ENCODE peak calls at places on chromosome X, in four cellular contexts. T is CD8-positive, alpha-beta T cell; D is CD4-positive, alpha-beta memory T cell; I is ovary. Y is an unnamed sample.

GRCh38 chrX:87702795-87703194 is 185.2 kb downstream of the KLHL4 start:
- DNase-seq in T (no peak), D (no peak), I (no peak), Y (no peak)

GRCh38 chrX:32408389-32408788 is 803.0 kb downstream of the DMD start:
- DNase-seq in T (no peak), D (peak; percentile 19), I (no peak), Y (no peak)

GRCh38 chrX:86747091-86747490 is 598.8 kb downstream of the DACH2 start:
- DNase-seq in T (no peak), D (no peak), I (no peak), Y (no peak)

GRCh38 chrX:39840141-39841126 is 257.3 kb downstream of the BCOR start:
- DNase-seq in T (no peak), D (no peak), I (no peak), Y (no peak)

GRCh38 chrX:136694491-136695087 is 46.6 kb downstream of the CD40LG start:
- DNase-seq in T (no peak), D (peak; percentile 64), I (no peak), Y (no peak)

GRCh38 chrX:26925088-26925487 is 538.1 kb downstream of the PPP4R3C start:
- DNase-seq in T (no peak), D (no peak), I (no peak), Y (no peak)

GRCh38 chrX:31580726-31581125 is 508.9 kb upstream of the FTHL17 start:
- DNase-seq in T (no peak), D (no peak), I (no peak), Y (no peak)

GRCh38 chrX:85139422-85139821 is 104.2 kb downstream of the SATL1 start:
- DNase-seq in T (no peak), D (no peak), I (no peak), Y (no peak)

GRCh38 chrX:40063555-40063954 is 34.2 kb downstream of the BCOR start:
- DNase-seq in T (no peak), D (no peak), I (no peak), Y (no peak)

GRCh38 chrX:12360389-12360788 is 222.1 kb downstream of the FRMPD4 start:
- DNase-seq in T (no peak), D (no peak), I (no peak), Y (no peak)

GRCh38 chrX:101287402-101287801 is 3.7 kb downstream of the TAF7L start:
- DNase-seq in T (no peak), D (peak; percentile 26), I (no peak), Y (no peak)

GRCh38 chrX:154696328-154697045 is 43.1 kb upstream of the CTAG2 start:
- DNase-seq in T (no peak), D (no peak), I (no peak), Y (no peak)

GRCh38 chrX:15816886-15817285 is 26.6 kb downstream of the ZRSR2 start:
- DNase-seq in T (no peak), D (peak; percentile 61), I (no peak), Y (no peak)

GRCh38 chrX:153973127-153974002 is 811 bp downstream of the TMEM187 start:
- DNase-seq in T (no peak), D (no peak), I (no peak), Y (no peak)

GRCh38 chrX:39475372-39475771 is 622.4 kb downstream of the BCOR start:
- DNase-seq in T (no peak), D (no peak), I (no peak), Y (no peak)

GRCh38 chrX:54452920-54453319 is 12.7 kb downstream of the TSR2 start:
- DNase-seq in T (no peak), D (no peak), I (no peak), Y (no peak)

GRCh38 chrX:153032397-153033118 is 23.7 kb upstream of the PNMA3 start:
- DNase-seq in T (peak; percentile 33), D (peak; percentile 62), I (peak; percentile 83), Y (peak; percentile 72)

GRCh38 chrX:10986616-10987015 is 124.5 kb upstream of the HCCS start:
- DNase-seq in T (no peak), D (no peak), I (no peak), Y (no peak)

GRCh38 chrX:122907375-122907774 is 276.7 kb upstream of the GRIA3 start:
- DNase-seq in T (no peak), D (no peak), I (no peak), Y (no peak)

GRCh38 chrX:154908821-154909220 is 22.7 kb downstream of the F8A1 start:
- DNase-seq in T (no peak), D (no peak), I (no peak), Y (no peak)

GRCh38 chrX:71870337-71871098 is 40.1 kb upstream of the NHSL2 start:
- DNase-seq in T (no peak), D (no peak), I (no peak), Y (no peak)

GRCh38 chrX:134444681-134445080 is 15.3 kb upstream of the HPRT1 start:
- DNase-seq in T (no peak), D (no peak), I (no peak), Y (no peak)

GRCh38 chrX:114028907-114029662 is 554.8 kb upstream of the HTR2C start:
- DNase-seq in T (no peak), D (no peak), I (no peak), Y (no peak)

GRCh38 chrX:139759637-139760036 is 51.7 kb upstream of the MCF2 start:
- DNase-seq in T (no peak), D (no peak), I (no peak), Y (no peak)

GRCh38 chrX:46279214-46279924 is 265.9 kb downstream of the ZNF674 start:
- DNase-seq in T (no peak), D (no peak), I (no peak), Y (no peak)

GRCh38 chrX:46279925-46280313 is 265.3 kb downstream of the ZNF674 start:
- DNase-seq in T (no peak), D (no peak), I (no peak), Y (no peak)

DNA sequence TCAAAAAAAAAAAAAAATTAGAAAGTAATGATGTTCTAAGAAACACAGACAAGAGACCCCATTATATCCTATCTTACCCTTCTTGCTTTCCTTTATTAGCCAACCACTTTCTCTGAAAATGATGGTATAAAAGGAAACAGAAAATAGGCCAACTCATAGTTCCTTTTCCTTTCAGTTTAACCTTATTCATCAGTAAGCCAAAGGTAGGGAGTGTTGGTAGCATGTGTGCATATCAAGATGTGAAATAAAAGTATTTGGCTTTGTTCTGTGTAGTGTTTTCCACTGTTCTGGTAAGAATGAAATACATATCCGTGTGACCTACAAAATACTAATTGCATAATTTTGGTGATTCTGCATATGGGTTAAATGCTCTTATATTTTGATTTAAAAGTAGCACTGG is 266.6 kb downstream of the ZNF674 start:
- DNase-seq in T (no peak), D (no peak), I (no peak), Y (no peak)
- H3K27ac ChIP-seq in T (no peak overlapping the region), D (no peak overlapping the region), I (no peak overlapping the region), Y (no peak overlapping the region)

DNA sequence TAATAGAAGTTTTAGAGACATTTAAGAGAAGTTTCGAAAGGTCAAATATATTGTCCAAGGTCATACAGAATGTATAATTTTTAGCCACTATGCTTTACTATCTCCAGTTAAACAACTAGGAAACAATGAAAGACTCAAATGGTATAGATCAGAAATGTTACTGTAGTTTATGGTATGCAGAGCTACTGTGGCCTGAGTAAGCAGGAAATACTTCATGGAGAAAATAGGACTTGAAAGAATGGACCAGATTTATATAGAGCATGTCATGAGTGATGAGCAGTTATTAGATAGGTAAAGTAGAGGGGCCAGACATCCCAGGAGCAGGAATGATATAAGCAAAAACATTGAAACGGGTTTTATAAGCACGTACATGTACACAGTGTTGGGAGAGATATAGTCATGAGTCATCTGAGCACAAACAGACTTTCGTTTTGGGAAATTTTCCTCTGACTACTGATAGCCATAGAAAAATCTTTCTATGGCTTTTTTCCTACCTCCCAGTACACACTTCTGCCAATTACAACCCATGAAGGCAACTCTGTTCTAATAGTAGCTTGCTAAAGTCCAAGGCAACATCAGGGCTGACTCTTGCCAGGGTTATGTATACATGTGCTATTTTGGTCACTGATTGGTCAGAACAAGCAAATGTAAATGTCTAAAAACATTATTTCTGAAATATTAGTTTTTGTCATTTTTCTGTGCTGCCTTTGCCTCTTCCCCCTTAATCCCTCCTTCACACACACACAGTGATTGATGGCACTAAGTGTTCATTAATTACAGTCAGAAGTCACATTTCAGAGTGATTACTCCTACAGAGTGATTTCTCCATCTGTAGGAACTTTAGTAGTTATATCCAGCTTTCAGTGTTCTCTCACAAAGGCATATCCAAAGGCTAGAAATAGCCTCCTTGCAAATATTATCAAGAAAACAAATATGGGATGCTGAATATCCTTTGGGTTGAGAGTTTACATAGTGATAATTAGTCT is 198.7 kb downstream of the ENOX2 start:
- DNase-seq in T (no peak), D (no peak), I (no peak), Y (no peak)
- H3K27ac ChIP-seq in T (no peak overlapping the region), D (no peak overlapping the region), I (no peak overlapping the region), Y (peak overlapping the region; percentile 39)

DNA sequence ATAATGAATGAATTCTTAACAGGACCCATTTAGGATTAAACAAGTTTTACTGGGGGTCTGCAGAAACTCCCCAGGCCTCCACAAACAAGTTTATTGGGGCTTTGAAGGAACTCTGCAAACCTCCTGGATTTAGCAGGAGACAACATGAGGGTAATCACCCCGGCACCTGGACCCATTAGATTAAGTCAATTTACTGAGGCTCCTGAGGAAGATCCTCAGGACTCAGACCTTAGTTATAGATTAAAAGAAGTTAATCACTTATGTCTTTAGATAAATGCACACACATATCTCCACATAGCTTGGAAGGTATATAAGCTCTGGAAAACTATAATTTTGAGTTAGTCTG is 29.4 kb downstream of the XG start:
- DNase-seq in T (no peak), D (no peak), I (no peak), Y (no peak)
- H3K27ac ChIP-seq in T (no peak overlapping the region), D (no peak overlapping the region), I (no peak overlapping the region), Y (no peak overlapping the region)

GRCh38 chrX:29422034-29422433 is 793.3 kb upstream of the MAGEB2 start:
- DNase-seq in T (no peak), D (no peak), I (no peak), Y (no peak)

DNA sequence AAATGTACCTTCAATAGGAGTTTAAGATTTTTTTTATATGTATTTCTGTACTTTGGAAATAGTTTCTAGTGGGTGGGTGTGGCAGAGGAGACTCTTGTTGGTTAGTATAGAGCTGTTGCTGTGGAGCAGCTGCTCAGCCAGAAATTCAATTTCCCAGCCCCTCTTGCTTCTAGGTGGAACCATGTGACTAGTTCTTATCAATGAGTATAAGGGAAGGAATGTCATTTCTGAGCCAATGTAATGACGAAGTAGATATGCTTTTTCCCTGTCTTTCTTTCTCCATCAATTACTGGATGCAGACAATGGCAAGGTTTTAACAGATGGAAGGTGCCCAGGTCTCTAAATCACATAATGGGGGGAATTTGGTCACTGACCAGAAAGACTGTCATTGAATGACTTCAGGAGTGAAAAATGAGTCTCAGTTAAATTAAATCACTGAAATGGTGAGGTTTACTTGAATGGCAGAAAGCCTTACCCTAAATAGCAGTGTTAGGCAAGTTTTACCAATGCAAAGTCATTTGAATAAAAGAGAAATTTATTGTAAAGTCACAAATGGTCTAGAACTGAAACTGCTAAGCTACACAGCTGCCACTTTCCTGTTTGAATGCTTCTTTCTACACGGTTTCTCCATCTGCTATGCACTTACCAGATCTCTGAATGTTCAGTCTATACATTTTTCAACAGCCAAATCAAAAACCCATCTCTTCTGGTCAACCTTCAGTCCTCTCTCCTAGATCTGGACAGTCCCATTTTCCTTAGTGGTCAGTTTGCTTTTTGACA is 795.4 kb upstream of the MAGEB2 start:
- DNase-seq in T (no peak), D (no peak), I (no peak), Y (no peak)
- H3K27ac ChIP-seq in T (no peak overlapping the region), D (no peak overlapping the region), I (no peak overlapping the region), Y (no peak overlapping the region)

DNA sequence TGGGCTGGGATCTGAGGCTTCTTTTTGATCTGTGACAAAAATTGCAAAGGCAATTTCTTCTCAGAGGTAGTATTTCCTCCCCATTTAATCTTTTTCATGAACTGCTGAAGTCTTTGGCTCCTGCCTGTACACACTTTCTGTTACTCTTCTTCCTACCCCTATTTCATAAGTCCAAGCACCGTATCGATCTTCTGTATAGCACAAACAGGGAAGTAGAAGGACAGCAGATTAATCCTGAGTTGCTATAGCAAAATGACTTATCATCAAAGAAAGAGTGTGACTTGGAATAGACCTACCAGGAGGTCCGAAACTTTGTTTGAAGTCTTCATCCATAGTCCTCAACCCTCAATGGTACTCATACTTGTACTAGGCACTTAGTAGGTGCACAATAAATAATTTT is 22.0 kb downstream of the OTC start:
- DNase-seq in T (no peak), D (no peak), I (no peak), Y (no peak)
- H3K27ac ChIP-seq in T (no peak overlapping the region), D (no peak overlapping the region), I (no peak overlapping the region), Y (no peak overlapping the region)

Y was measured in heart left ventricle.